ENCODE peak calls at places on chromosomes 16 and 17, in nine cellular contexts. W, O, V, Y, A, G, S, R and I are unnamed samples. For H3K4me1, the result is how much of the 10 kb centered on the place peaks cover.

GRCh38 chr16:66845080-66845410 is 831 bp downstream of the CA7 start:
- ATAC-seq in W (no peak), O (no peak), V (no peak), Y (no peak), A (no peak), G (no peak), S (no peak), R (no peak), I (no peak)

GRCh38 chr16:17379121-17379571 is 91.6 kb downstream of the XYLT1 start:
- ATAC-seq in W (no peak), O (peak), V (no peak), Y (peak), A (peak), G (peak), S (no peak), R (peak), I (peak)

GRCh38 chr17:49447603-49448325 is 33.1 kb upstream of the PHB1 start:
- ATAC-seq in W (no peak), O (no peak), V (no peak), Y (no peak), A (no peak), G (no peak), S (no peak), R (no peak), I (no peak)

GRCh38 chr17:42310281-42311156 is 22.2 kb downstream of the STAT5A start:
- ATAC-seq in W (no peak), O (no peak), V (no peak), Y (no peak), A (no peak), G (no peak), S (no peak), R (no peak), I (no peak)

GRCh38 chr16:71885261-71885650 is 1.3 kb upstream of the ZNF821 start:
- ATAC-seq in W (no peak), O (no peak), V (peak), Y (no peak), A (no peak), G (no peak), S (no peak), R (peak), I (no peak)

GRCh38 chr17:51351090-51351489 is 90.7 kb downstream of the UTP18 start:
- ATAC-seq in W (no peak), O (no peak), V (no peak), Y (no peak), A (no peak), G (no peak), S (no peak), R (no peak), I (no peak)

GRCh38 chr17:39145143-39145542 is 6.3 kb downstream of the PLXDC1 start:
- ATAC-seq in W (no peak), O (no peak), V (no peak), Y (no peak), A (no peak), G (no peak), S (no peak), R (no peak), I (no peak)

GRCh38 chr16:48444574-48444973 is 59.4 kb upstream of the SIAH1 start:
- ATAC-seq in W (no peak), O (peak), V (no peak), Y (peak), A (peak), G (peak), S (peak), R (peak), I (peak)

GRCh38 chr17:71399649-71400048 is 721.2 kb upstream of the SOX9 start:
- ATAC-seq in W (no peak), O (no peak), V (no peak), Y (no peak), A (no peak), G (no peak), S (no peak), R (no peak), I (no peak)

GRCh38 chr16:11627292-11627663 is 40.6 kb upstream of the LITAF start:
- ATAC-seq in W (no peak), O (no peak), V (no peak), Y (no peak), A (no peak), G (no peak), S (no peak), R (no peak), I (no peak)
- H3K4me1 ChIP-seq in W (under half), O (under half), V (under half), Y (under half), A (under half), G (under half), S (under half), R (under half), I (under half)

DNA sequence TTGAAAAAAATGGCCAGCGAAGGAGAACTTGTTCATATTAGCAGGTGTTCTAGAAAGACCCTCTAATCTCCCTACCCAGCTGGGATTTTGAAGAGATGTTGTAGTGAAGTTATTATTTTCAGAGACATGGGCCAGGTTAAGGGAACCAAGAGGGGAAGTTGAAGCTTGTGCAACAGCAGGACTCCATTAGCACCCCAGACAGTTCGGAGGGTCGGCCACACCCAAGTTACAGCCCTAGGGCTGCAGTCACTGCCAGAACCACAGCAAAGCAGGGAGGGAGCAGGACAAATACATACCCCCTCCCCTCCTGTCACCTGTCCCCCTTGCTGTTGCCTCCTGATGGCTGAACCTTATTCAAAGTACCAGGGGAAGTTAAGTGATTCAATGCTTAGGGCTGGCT is 42.3 kb downstream of the WSB1 start:
- ATAC-seq in W (no peak), O (no peak), V (no peak), Y (no peak), A (no peak), G (no peak), S (no peak), R (no peak), I (no peak)
- H3K4me1 ChIP-seq in W (under half), O (under half), V (under half), Y (under half), A (under half), G (under half), S (under half), R (under half), I (under half)

DNA sequence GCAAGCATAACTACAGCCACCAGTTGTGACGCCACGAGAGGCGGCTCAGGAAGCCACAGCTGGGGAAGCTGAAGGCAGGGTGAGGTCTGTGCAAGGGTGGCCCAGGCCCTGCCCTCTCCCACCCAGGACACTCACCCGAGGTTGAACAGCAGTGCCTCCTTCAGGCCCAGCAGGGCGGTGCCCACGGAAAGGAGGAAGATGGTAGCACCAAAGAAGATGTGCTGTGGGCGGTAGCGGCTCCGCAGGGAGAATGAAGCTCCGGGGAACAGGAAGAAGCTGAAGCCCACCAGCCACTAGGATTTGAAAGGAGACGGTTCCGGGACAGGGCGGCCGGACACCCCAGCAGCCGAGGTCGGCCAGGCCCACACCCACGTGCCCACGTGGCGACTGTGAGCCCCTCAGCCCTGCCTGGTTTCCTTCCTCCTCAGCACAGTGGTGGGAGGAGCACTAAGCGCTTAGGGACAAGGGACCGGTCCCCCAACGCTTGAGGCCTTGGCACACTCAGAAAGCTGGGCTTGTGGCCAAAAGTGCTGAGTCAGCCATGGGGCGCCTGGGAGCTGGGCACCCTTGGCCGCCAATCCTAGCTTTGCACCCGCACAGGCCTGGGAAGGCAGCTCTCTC is 11.0 kb downstream of the CYB561 start:
- ATAC-seq in W (peak), O (peak), V (peak), Y (peak), A (peak), G (peak), S (peak), R (peak), I (no peak)
- H3K4me1 ChIP-seq in W (half or more), O (under half), V (half or more), Y (under half), A (under half), G (half or more), S (under half), R (under half), I (under half)

DNA sequence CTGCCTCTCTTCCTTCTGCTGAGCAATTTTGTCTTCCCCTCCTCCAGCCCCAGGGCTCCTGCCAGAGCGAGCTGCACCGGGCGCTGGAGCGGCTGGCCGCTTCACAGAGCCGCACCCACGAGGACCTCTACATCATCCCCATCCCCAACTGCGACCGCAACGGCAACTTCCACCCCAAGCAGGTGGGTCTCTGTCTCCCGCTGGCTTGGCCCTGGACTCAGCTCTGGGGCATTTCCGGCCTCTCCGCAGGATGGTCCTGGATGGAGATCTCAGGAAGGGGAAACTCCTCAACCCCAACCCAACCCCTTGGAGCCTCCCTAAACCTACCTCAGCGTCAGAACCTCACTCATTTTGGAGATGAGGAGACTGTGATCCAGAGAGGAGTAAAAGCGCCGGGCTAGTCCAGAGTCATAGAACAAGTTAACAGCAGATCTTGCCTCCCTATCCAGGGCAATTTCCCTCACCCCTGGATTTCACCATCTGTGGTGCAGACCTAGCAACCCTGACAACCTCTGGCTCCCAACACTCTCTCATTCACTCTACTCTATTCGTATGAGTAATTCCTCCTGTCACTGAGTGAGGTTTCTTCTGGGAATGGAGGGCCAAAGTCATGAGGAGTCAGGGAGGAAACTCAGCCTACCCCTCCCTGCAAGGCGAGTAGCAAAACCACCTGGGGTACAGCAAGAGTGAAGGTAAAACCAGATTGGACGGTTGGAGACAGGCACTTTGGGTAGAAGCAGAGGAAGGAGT is 10.8 kb downstream of the IGFBP4 start:
- ATAC-seq in W (no peak), O (no peak), V (no peak), Y (no peak), A (no peak), G (no peak), S (peak), R (no peak), I (peak)
- H3K4me1 ChIP-seq in W (under half), O (under half), V (half or more), Y (under half), A (under half), G (half or more), S (under half), R (under half), I (under half)

DNA sequence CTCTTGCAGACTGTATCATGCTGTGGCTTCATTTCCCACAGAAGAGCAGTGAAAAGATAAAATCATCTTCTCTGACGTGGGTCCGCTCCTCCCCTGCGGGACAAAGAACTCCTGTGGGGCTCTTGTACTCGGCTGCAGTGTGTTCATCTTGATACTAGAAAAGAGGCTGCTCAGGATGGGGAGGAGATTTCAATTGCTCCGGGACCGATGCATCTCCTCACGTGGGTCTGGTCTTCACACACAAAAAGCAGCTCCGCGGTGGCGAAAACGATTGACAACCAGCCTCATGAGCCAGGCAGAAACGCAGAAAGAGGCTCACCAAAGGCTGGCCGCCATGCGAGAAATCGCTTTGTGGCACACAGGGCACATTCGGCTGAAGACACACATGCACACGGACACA is 14.4 kb upstream of the KCNJ18 start:
- ATAC-seq in W (no peak), O (no peak), V (no peak), Y (no peak), A (no peak), G (no peak), S (no peak), R (no peak), I (no peak)
- H3K4me1 ChIP-seq in W (under half), O (under half), V (under half), Y (under half), A (under half), G (under half), S (under half), R (under half), I (under half)

DNA sequence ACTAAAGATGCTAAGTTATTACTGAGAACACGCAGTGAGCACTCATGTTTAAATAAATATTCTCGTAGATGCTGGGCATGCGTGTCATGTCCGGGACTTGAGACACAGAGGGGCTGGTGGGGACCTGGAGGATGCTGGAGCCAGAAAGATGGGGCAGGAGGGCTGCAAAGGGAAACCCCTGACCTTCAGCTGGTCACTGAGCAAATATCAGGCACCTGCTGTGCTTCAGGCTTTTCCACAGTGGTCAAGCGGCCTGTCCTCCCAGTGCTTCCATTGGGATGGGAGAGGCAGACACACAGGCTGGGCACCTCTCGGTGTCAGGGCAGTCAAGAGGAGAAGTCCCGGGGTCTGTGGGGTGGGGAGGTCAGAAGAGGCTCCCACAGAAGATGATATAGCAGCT is 211.4 kb downstream of the GSG1L start:
- ATAC-seq in W (no peak), O (no peak), V (no peak), Y (no peak), A (no peak), G (no peak), S (no peak), R (no peak), I (no peak)
- H3K4me1 ChIP-seq in W (under half), O (under half), V (under half), Y (under half), A (under half), G (under half), S (under half), R (under half), I (under half)

DNA sequence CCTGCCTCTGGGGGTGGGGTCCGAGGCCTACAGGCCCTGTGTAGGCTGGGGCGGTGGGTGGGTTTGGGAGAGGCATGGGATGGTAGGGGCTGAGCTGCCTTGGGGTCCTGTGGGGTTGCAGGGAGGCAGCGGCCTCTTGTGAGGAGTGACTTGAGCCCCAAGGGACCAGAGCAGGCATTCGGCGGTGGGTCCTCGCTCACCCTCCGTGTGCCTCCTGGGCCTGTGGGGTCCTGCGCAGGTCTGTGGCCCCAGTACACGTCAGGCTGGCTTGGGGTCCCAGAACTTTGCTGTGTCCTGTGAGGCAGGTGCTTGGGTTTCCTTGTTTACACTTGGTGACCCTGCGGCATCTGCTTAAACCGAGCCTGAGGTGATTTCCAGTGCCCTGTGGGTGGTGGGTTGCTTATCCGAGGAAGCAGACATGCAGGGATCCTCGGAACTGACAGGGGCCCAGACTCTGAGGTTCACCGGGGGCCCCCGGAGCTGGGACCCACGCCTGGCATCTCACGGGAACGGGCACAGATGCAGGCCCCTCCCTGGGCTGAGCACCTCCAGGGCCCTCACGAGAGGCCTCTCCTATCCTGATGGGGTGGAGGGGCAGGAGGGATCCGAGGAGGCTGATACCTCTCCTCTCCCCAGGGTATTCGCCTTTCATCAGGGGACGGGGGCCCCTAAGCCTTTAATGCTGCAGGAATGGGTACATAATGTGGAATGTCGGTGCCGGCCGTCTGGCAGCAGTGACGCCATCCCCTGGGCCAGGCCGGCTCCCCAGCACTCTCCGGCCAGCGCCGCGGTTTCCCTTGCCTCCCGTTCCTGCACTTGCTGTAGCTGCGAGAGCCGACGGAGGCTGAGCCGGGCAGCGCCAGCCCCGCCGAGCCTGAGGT is 7.7 kb downstream of the METRNL start:
- ATAC-seq in W (no peak), O (no peak), V (no peak), Y (no peak), A (no peak), G (no peak), S (no peak), R (no peak), I (no peak)
- H3K4me1 ChIP-seq in W (half or more), O (under half), V (half or more), Y (half or more), A (under half), G (half or more), S (under half), R (under half), I (half or more)

GRCh38 chr16:46918905-46919792 is 35.0 kb downstream of the GPT2 start:
- ATAC-seq in W (peak), O (no peak), V (no peak), Y (no peak), A (no peak), G (no peak), S (no peak), R (peak), I (no peak)

GRCh38 chr16:46923513-46924295 is 39.5 kb downstream of the GPT2 start:
- ATAC-seq in W (no peak), O (no peak), V (no peak), Y (no peak), A (no peak), G (peak), S (no peak), R (no peak), I (peak)

GRCh38 chr16:46918400-46918799 is 34.2 kb downstream of the GPT2 start:
- ATAC-seq in W (no peak), O (no peak), V (no peak), Y (no peak), A (no peak), G (no peak), S (no peak), R (no peak), I (no peak)

GRCh38 chr16:46922239-46922638 is 38.1 kb downstream of the GPT2 start:
- ATAC-seq in W (no peak), O (peak), V (peak), Y (no peak), A (no peak), G (no peak), S (no peak), R (no peak), I (no peak)

DNA sequence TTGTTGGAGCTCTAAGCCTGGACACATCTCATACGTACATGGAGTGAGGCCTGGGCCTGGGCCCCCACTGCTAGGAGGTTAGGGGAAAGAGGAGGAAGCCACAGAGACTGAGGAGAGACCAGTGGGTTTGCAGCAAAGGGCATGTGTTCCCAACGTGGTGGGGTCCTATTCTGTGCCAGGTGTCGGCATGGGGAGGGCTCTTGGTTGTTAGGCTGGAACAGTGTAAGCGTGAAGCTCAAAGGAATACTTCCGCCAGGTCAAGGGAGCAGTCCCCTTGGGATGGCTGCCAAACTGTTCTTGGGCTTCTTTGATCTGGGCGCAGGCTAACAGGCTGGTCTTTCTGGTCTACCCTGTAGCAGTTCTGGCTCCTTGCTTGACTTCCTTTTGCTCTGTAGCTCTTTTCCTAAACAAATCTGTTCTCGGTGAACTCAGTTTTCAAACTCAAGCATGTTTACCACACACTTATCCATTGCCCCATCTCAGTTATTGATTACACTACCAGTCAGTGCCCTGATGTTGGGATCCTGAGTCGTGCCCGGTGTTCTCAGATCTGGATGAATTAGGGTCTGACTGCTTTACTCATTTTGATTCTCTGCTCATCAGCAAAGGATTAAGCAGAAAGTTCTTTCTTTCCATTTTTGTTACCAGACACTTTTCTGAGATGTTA is 36.4 kb downstream of the GPT2 start:
- ATAC-seq in W (peak), O (peak), V (peak), Y (no peak), A (no peak), G (no peak), S (no peak), R (peak), I (no peak)
- H3K4me1 ChIP-seq in W (half or more), O (under half), V (under half), Y (under half), A (under half), G (under half), S (under half), R (under half), I (under half)

GRCh38 chr16:23826528-23827244 is 9.1 kb upstream of the PRKCB start:
- ATAC-seq in W (no peak), O (peak), V (peak), Y (no peak), A (peak), G (peak), S (no peak), R (peak), I (no peak)
- H3K4me1 ChIP-seq in W (under half), O (under half), V (under half), Y (under half), A (under half), G (under half), S (under half), R (under half), I (under half)

GRCh38 chr17:44801880-44802279 is 28.2 kb downstream of the GJC1 start:
- ATAC-seq in W (no peak), O (no peak), V (no peak), Y (no peak), A (no peak), G (peak), S (no peak), R (no peak), I (peak)
- H3K4me1 ChIP-seq in W (under half), O (under half), V (under half), Y (under half), A (under half), G (half or more), S (under half), R (under half), I (under half)